ENCODE peak calls at places on chromosomes 11 and 22, in ten cellular contexts. V is fibroblast of lung; P is ovary; F is heart left ventricle; W is mesenchymal stem cell; X is A549; B is pancreas; S is cardiac muscle cell; M is substantia nigra; L is CD8-positive, alpha-beta T cell. D is an unnamed sample.

GRCh38 chr11:34161812-34162506 is 56.5 kb downstream of the NAT10 start:
- DNase-seq in V (peak), P (no peak), F (no peak), W (no peak), X (no peak), B (peak), S (no peak), M (no peak), L (no peak), D (no peak)

GRCh38 chr11:8101421-8101820 is 20.4 kb downstream of the TUB start:
- DNase-seq in V (no peak), P (no peak), F (no peak), W (no peak), X (no peak), B (no peak), S (no peak), M (no peak), L (no peak), D (no peak)

GRCh38 chr11:124467376-124468061 is 22.0 kb upstream of the OR8B8 start:
- DNase-seq in V (peak), P (no peak), F (no peak), W (no peak), X (no peak), B (no peak), S (no peak), M (no peak), L (no peak), D (no peak)

GRCh38 chr11:102791271-102792036 is 6.5 kb downstream of the MMP1 start:
- DNase-seq in V (peak), P (no peak), F (no peak), W (no peak), X (no peak), B (no peak), S (peak), M (no peak), L (no peak), D (no peak)

GRCh38 chr11:34499719-34500505 is 13.7 kb downstream of the ELF5 start:
- DNase-seq in V (no peak), P (no peak), F (no peak), W (no peak), X (no peak), B (no peak), S (no peak), M (no peak), L (no peak), D (no peak)

GRCh38 chr11:75328426-75329277 is 22.8 kb downstream of the ARRB1 start:
- DNase-seq in V (peak), P (peak), F (peak), W (peak), X (peak), B (peak), S (peak), M (peak), L (peak), D (no peak)

GRCh38 chr11:106608677-106609076 is 409.6 kb downstream of the GUCY1A2 start:
- DNase-seq in V (peak), P (no peak), F (no peak), W (peak), X (no peak), B (no peak), S (no peak), M (no peak), L (no peak), D (no peak)

GRCh38 chr11:45896392-45897068 is 10.5 kb downstream of the FREY1 start:
- DNase-seq in V (no peak), P (no peak), F (peak), W (no peak), X (no peak), B (peak), S (peak), M (peak), L (no peak), D (no peak)

GRCh38 chr11:66267379-66268209 is 845 bp upstream of the RAB1B start:
- DNase-seq in V (peak), P (peak), F (peak), W (peak), X (peak), B (peak), S (peak), M (peak), L (peak), D (peak)

GRCh38 chr22:27654536-27655445 is 146.8 kb downstream of the MN1 start:
- DNase-seq in V (no peak), P (no peak), F (no peak), W (no peak), X (no peak), B (no peak), S (no peak), M (no peak), L (no peak), D (no peak)

GRCh38 chr22:28792491-28793383 is 7.6 kb downstream of the XBP1 start:
- DNase-seq in V (no peak), P (no peak), F (no peak), W (no peak), X (no peak), B (peak), S (no peak), M (no peak), L (no peak), D (no peak)

GRCh38 chr11:96054870-96055705 is 131.2 kb upstream of the MTMR2 start:
- DNase-seq in V (peak), P (no peak), F (no peak), W (peak), X (peak), B (no peak), S (peak), M (no peak), L (no peak), D (no peak)

GRCh38 chr22:42908082-42908746 is 51.1 kb upstream of the ARFGAP3 start:
- DNase-seq in V (no peak), P (no peak), F (no peak), W (no peak), X (no peak), B (no peak), S (peak), M (peak), L (no peak), D (no peak)

GRCh38 chr11:45233804-45234170 is 52.4 kb downstream of the SYT13 start:
- DNase-seq in V (no peak), P (no peak), F (no peak), W (no peak), X (no peak), B (no peak), S (no peak), M (no peak), L (no peak), D (no peak)

GRCh38 chr11:129247129-129247528 is 55.0 kb upstream of the ARHGAP32 start:
- DNase-seq in V (peak), P (no peak), F (no peak), W (peak), X (peak), B (no peak), S (no peak), M (no peak), L (no peak), D (no peak)

GRCh38 chr11:8564526-8564925 is 29.5 kb downstream of the STK33 start:
- DNase-seq in V (no peak), P (no peak), F (no peak), W (no peak), X (no peak), B (no peak), S (no peak), M (no peak), L (no peak), D (no peak)

GRCh38 chr11:67316882-67317364 is 13.6 kb downstream of the SSH3 start:
- DNase-seq in V (peak), P (no peak), F (no peak), W (no peak), X (peak), B (no peak), S (no peak), M (no peak), L (no peak), D (no peak)

GRCh38 chr22:41862530-41863266 is 29.8 kb downstream of the SREBF2 start:
- DNase-seq in V (peak), P (no peak), F (no peak), W (peak), X (no peak), B (no peak), S (peak), M (no peak), L (no peak), D (no peak)

GRCh38 chr22:18952022-18952421 is 15.9 kb upstream of the PRODH start:
- DNase-seq in V (no peak), P (no peak), F (peak), W (no peak), X (no peak), B (peak), S (no peak), M (no peak), L (no peak), D (no peak)

GRCh38 chr22:40212126-40212525 is 34.4 kb downstream of the TNRC6B start:
- DNase-seq in V (no peak), P (no peak), F (no peak), W (no peak), X (no peak), B (no peak), S (peak), M (no peak), L (no peak), D (no peak)

GRCh38 chr22:19043111-19044085 is 78.8 kb downstream of the DGCR2 start:
- DNase-seq in V (peak), P (no peak), F (peak), W (no peak), X (no peak), B (no peak), S (no peak), M (no peak), L (no peak), D (no peak)

GRCh38 chr22:47195676-47196492 is 433.4 kb downstream of the TBC1D22A start:
- DNase-seq in V (no peak), P (peak), F (peak), W (no peak), X (no peak), B (peak), S (no peak), M (no peak), L (no peak), D (no peak)

GRCh38 chr11:15128621-15129020 is 13.9 kb downstream of the INSC start:
- DNase-seq in V (no peak), P (no peak), F (no peak), W (no peak), X (no peak), B (no peak), S (no peak), M (no peak), L (no peak), D (no peak)

GRCh38 chr11:86180415-86180814 is 64.1 kb upstream of the EED start:
- DNase-seq in V (no peak), P (no peak), F (no peak), W (no peak), X (no peak), B (no peak), S (no peak), M (no peak), L (no peak), D (no peak)

GRCh38 chr11:12813371-12814225 is 139.4 kb downstream of the TEAD1 start:
- DNase-seq in V (peak), P (peak), F (no peak), W (peak), X (peak), B (no peak), S (no peak), M (no peak), L (no peak), D (no peak)

GRCh38 chr11:110529043-110529442 is 99.3 kb downstream of the FDX1 start:
- DNase-seq in V (no peak), P (no peak), F (no peak), W (no peak), X (no peak), B (no peak), S (no peak), M (no peak), L (no peak), D (no peak)

GRCh38 chr22:39942433-39943213 is 17.6 kb upstream of the TMA7B start:
- DNase-seq in V (no peak), P (no peak), F (no peak), W (no peak), X (no peak), B (no peak), S (no peak), M (no peak), L (no peak), D (no peak)

GRCh38 chr11:103870821-103871309 is 165.6 kb upstream of the DDI1 start:
- DNase-seq in V (no peak), P (no peak), F (peak), W (no peak), X (no peak), B (no peak), S (no peak), M (no peak), L (no peak), D (peak)

GRCh38 chr11:124717786-124718634 is 21.7 kb upstream of the NRGN start:
- DNase-seq in V (peak), P (peak), F (peak), W (peak), X (no peak), B (no peak), S (peak), M (no peak), L (peak), D (no peak)

GRCh38 chr11:78310500-78310909 is 107.1 kb downstream of the GAB2 start:
- DNase-seq in V (peak), P (peak), F (peak), W (no peak), X (no peak), B (no peak), S (no peak), M (no peak), L (no peak), D (peak)

GRCh38 chr22:47177334-47177815 is 414.9 kb downstream of the TBC1D22A start:
- DNase-seq in V (no peak), P (peak), F (peak), W (no peak), X (no peak), B (no peak), S (no peak), M (no peak), L (no peak), D (no peak)

GRCh38 chr11:74687237-74688005 is 43.8 kb downstream of the CHRDL2 start:
- DNase-seq in V (peak), P (no peak), F (no peak), W (no peak), X (no peak), B (no peak), S (no peak), M (no peak), L (no peak), D (no peak)

GRCh38 chr11:33000181-33000580 is 15.5 kb upstream of the DEPDC7 start:
- DNase-seq in V (peak), P (no peak), F (no peak), W (peak), X (no peak), B (no peak), S (no peak), M (no peak), L (no peak), D (no peak)

GRCh38 chr11:86115542-86116385 is 46.9 kb upstream of the PICALM start:
- DNase-seq in V (peak), P (no peak), F (no peak), W (no peak), X (peak), B (no peak), S (no peak), M (no peak), L (no peak), D (no peak)

GRCh38 chr22:43846966-43847365 is 15.3 kb downstream of the SULT4A1 start:
- DNase-seq in V (no peak), P (no peak), F (peak), W (no peak), X (no peak), B (no peak), S (no peak), M (no peak), L (no peak), D (no peak)

GRCh38 chr22:27778299-27779090 is 23.1 kb downstream of the MN1 start:
- DNase-seq in V (peak), P (no peak), F (no peak), W (no peak), X (no peak), B (no peak), S (no peak), M (no peak), L (no peak), D (no peak)

GRCh38 chr11:59842316-59842715 is 3.0 kb downstream of the CBLIF start:
- DNase-seq in V (no peak), P (no peak), F (no peak), W (no peak), X (no peak), B (no peak), S (no peak), M (no peak), L (no peak), D (no peak)

DNA sequence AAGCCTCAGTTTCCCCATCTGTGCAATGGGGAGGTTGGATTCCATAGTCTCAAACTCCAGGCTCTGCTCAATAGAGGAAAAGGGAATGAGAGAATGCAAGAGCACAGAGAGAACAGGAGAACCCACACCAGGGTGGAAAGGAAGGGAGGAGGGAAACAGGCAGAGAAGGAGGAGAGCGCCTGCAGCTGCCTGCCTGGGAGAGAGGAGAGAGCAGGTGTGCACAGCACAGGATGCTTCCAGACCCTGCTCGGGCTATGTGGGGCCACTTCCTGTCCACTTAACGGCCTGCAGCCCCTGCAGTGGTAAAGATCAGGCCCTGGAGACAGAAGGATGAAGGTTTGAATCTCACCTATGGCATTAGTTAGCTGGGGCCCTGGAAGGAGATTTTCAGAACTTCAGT is 12.3 kb downstream of the LRRC32 start:
- DNase-seq in V (no peak), P (peak), F (no peak), W (no peak), X (no peak), B (no peak), S (no peak), M (no peak), L (no peak), D (no peak)
- H3K27ac ChIP-seq in V (no peak), P (no peak), F (no peak), W (no peak), X (no peak), B (no peak), S (no peak), M (no peak), L (no peak), D (peak)

GRCh38 chr11:2666828-2667570 is 32.8 kb downstream of the KCNQ1OT1 start:
- DNase-seq in V (no peak), P (no peak), F (no peak), W (no peak), X (no peak), B (peak), S (no peak), M (no peak), L (no peak), D (no peak)

GRCh38 chr11:2667940-2668339 is 31.9 kb downstream of the KCNQ1OT1 start:
- DNase-seq in V (no peak), P (no peak), F (no peak), W (no peak), X (no peak), B (no peak), S (no peak), M (no peak), L (no peak), D (no peak)

GRCh38 chr11:2664886-2665746 is 34.7 kb downstream of the KCNQ1OT1 start:
- DNase-seq in V (no peak), P (no peak), F (no peak), W (no peak), X (no peak), B (no peak), S (no peak), M (no peak), L (no peak), D (no peak)

GRCh38 chr11:2664331-2664730 is 35.5 kb downstream of the KCNQ1OT1 start:
- DNase-seq in V (no peak), P (no peak), F (no peak), W (no peak), X (no peak), B (no peak), S (no peak), M (no peak), L (no peak), D (no peak)

GRCh38 chr11:2665747-2666710 is 33.8 kb downstream of the KCNQ1OT1 start:
- DNase-seq in V (peak), P (no peak), F (no peak), W (no peak), X (no peak), B (no peak), S (peak), M (no peak), L (no peak), D (no peak)
- H3K27ac ChIP-seq in V (no peak), P (no peak), F (no peak), W (no peak), X (no peak), B (no peak), S (no peak), M (no peak), L (no peak), D (no peak)

GRCh38 chr11:380996-381395 is 11.7 kb downstream of the B4GALNT4 start:
- DNase-seq in V (no peak), P (no peak), F (peak), W (no peak), X (no peak), B (peak), S (no peak), M (no peak), L (no peak), D (no peak)

GRCh38 chr11:380095-380480 is 10.8 kb downstream of the B4GALNT4 start:
- DNase-seq in V (no peak), P (no peak), F (peak), W (no peak), X (no peak), B (peak), S (no peak), M (no peak), L (no peak), D (no peak)

GRCh38 chr11:381501-382072 is 12.3 kb downstream of the B4GALNT4 start:
- DNase-seq in V (no peak), P (peak), F (peak), W (no peak), X (no peak), B (peak), S (no peak), M (no peak), L (no peak), D (no peak)

GRCh38 chr11:379205-380094 is 10.2 kb downstream of the B4GALNT4 start:
- DNase-seq in V (no peak), P (peak), F (peak), W (no peak), X (no peak), B (peak), S (no peak), M (no peak), L (no peak), D (no peak)

DNA sequence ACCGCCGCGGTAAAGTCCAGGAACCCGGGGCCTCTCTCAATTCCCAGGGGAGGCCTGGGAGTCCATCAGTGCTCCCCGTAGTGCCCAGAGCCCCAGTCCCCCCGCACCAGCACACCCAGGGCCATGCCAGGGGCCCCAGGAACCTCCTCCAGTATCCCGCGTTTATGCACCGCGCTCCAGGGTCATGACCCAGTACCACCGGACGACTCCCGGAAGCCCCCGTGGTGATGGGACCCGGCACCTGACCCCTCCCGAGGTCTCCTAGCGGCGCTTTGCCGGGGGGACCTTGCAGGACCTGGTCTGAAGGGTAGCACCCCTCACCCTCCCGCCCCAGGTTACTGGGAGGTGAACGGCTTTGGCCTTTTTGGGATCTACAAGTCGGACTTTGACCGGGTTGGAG is 11.2 kb downstream of the B4GALNT4 start:
- DNase-seq in V (no peak), P (peak), F (peak), W (no peak), X (no peak), B (no peak), S (no peak), M (no peak), L (no peak), D (no peak)
- H3K27ac ChIP-seq in V (no peak), P (no peak), F (no peak), W (no peak), X (no peak), B (no peak), S (no peak), M (no peak), L (no peak), D (no peak)

GRCh38 chr11:118239509-118239908 is 12.7 kb downstream of the MPZL3 start:
- DNase-seq in V (no peak), P (no peak), F (no peak), W (no peak), X (no peak), B (no peak), S (no peak), M (no peak), L (no peak), D (no peak)

GRCh38 chr11:118236170-118236569 is 11.4 kb upstream of the JAML start:
- DNase-seq in V (no peak), P (no peak), F (no peak), W (no peak), X (no peak), B (no peak), S (no peak), M (no peak), L (no peak), D (no peak)

GRCh38 chr11:118241191-118242098 is 10.7 kb downstream of the MPZL3 start:
- DNase-seq in V (peak), P (no peak), F (no peak), W (peak), X (no peak), B (no peak), S (no peak), M (no peak), L (peak), D (no peak)

GRCh38 chr11:118238397-118238796 is 13.6 kb upstream of the JAML start:
- DNase-seq in V (no peak), P (no peak), F (no peak), W (no peak), X (no peak), B (no peak), S (no peak), M (no peak), L (no peak), D (no peak)

DNA sequence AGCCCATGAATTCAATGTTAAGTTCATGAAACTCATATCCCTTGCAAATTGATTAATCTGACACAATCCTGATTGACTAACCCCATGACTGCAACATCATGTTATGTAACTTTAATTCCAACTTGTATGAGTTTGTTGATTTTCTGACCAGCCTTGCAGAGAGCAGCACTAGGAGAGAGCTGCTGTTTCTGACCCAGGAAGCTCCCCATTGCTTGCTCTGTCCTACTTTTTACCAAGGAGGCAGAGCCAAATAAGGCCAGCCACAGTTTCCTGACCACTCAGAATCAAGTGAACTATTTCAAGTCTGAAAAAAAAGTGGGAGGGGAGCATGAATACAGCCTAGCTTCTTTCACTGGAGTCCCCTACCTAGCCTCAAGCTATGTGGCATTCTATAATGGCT is 13.2 kb downstream of the MPZL3 start:
- DNase-seq in V (no peak), P (no peak), F (no peak), W (no peak), X (no peak), B (no peak), S (peak), M (no peak), L (no peak), D (no peak)
- H3K27ac ChIP-seq in V (no peak), P (no peak), F (no peak), W (no peak), X (no peak), B (no peak), S (no peak), M (no peak), L (no peak), D (no peak)